ENCODE peak calls at places on chromosome 10, in four cellular contexts. G, X, J and L are unnamed samples.

GRCh38 chr10:72812798-72813430 is 80.6 kb upstream of the OIT3 start:
- DNase-seq in G (no peak), X (no peak), J (no peak), L (no peak)

GRCh38 chr10:78374331-78375028 is 340.8 kb downstream of the RPS24 start:
- DNase-seq in G (no peak), X (no peak), J (no peak), L (no peak)

GRCh38 chr10:133168617-133169031 is 8.6 kb downstream of the KNDC1 start:
- DNase-seq in G (no peak), X (no peak), J (no peak), L (no peak)

GRCh38 chr10:68796609-68797008 is 30.7 kb upstream of the STOX1 start:
- DNase-seq in G (no peak), X (no peak), J (no peak), L (no peak)

GRCh38 chr10:114708717-114709352 is 50.8 kb upstream of the ABLIM1 start:
- DNase-seq in G (peak), X (no peak), J (no peak), L (no peak)

GRCh38 chr10:17781856-17782255 is 27.3 kb upstream of the MRC1 start:
- DNase-seq in G (no peak), X (no peak), J (no peak), L (no peak)

GRCh38 chr10:129531969-129532660 is 65.1 kb downstream of the MGMT start:
- DNase-seq in G (no peak), X (no peak), J (no peak), L (no peak)

GRCh38 chr10:5411941-5412276 is 448 bp upstream of the NET1 start:
- DNase-seq in G (no peak), X (no peak), J (no peak), L (no peak)

GRCh38 chr10:88497878-88498277 is 85.2 kb downstream of the RNLS start:
- DNase-seq in G (no peak), X (no peak), J (no peak), L (no peak)

GRCh38 chr10:124522903-124523260 is 61.3 kb downstream of the LHPP start:
- DNase-seq in G (no peak), X (no peak), J (no peak), L (peak)

GRCh38 chr10:61470730-61471129 is 17.5 kb upstream of the TMEM26 start:
- DNase-seq in G (no peak), X (no peak), J (no peak), L (no peak)

GRCh38 chr10:33249659-33250058 is 84.8 kb downstream of the NRP1 start:
- DNase-seq in G (no peak), X (no peak), J (no peak), L (no peak)

GRCh38 chr10:2144584-2144983 is 407.3 kb upstream of the ADARB2 start:
- DNase-seq in G (no peak), X (no peak), J (no peak), L (no peak)

GRCh38 chr10:22713853-22714523 is 390 bp downstream of the PIP4K2A start:
- DNase-seq in G (no peak), X (peak), J (peak), L (peak)

GRCh38 chr10:64518456-64518855 is 997.3 kb downstream of the REEP3 start:
- DNase-seq in G (no peak), X (no peak), J (no peak), L (no peak)

GRCh38 chr10:97428572-97428981 is 2.6 kb downstream of the PGAM1 start:
- DNase-seq in G (no peak), X (no peak), J (no peak), L (no peak)

GRCh38 chr10:114301177-114301576 is 62.1 kb downstream of the VWA2 start:
- DNase-seq in G (no peak), X (no peak), J (no peak), L (no peak)

GRCh38 chr10:71771821-71772617 is 1.3 kb downstream of the VSIR start:
- DNase-seq in G (no peak), X (peak), J (no peak), L (peak)

GRCh38 chr10:52541082-52541481 is 227.0 kb downstream of the DKK1 start:
- DNase-seq in G (no peak), X (no peak), J (no peak), L (no peak)

GRCh38 chr10:87503892-87504291 is 801 bp upstream of the MINPP1 start:
- DNase-seq in G (no peak), X (no peak), J (no peak), L (no peak)

GRCh38 chr10:99521474-99522077 is 11.2 kb upstream of the NKX2-3 start:
- DNase-seq in G (no peak), X (no peak), J (no peak), L (no peak)
- H3K27ac ChIP-seq in G (no peak), X (no peak), J (no peak), L (no peak)

DNA sequence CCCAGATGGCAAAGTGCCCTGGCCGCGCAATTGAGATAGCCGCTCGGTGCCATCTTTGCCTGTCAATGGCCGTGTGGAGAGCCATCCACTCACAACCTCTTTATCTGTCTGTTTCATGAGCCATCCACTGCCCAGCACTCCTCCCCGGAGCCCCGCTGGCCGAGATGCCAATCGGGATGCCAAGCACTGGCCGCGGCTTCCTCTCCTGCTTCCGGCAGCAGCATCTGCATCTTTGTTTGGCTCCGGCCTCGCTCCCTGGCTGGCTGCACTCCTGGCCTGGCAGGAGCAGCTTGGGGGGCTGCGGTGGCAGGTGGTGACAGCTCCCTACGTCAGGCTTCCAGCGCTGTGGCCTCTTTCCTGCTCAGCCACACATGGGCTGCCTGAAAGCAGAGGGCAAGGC is 231.7 kb downstream of the USP6NL start:
- DNase-seq in G (no peak), X (no peak), J (no peak), L (no peak)
- TF ChIP-seq CTCF in G (no peak), X (no peak), J (no peak), L (no peak)

GRCh38 chr10:28396317-28396716 is 93.5 kb upstream of the MPP7 start:
- DNase-seq in G (no peak), X (no peak), J (no peak), L (no peak)
- H3K27ac ChIP-seq in G (no peak), X (no peak), J (no peak), L (no peak)

GRCh38 chr10:95907454-95908253 is at the start of gene CC2D2B:
- DNase-seq in G (peak), X (peak), J (peak), L (peak)
- TF ChIP-seq CTCF in G (peak), X (peak), J (peak), L (no peak)

DNA sequence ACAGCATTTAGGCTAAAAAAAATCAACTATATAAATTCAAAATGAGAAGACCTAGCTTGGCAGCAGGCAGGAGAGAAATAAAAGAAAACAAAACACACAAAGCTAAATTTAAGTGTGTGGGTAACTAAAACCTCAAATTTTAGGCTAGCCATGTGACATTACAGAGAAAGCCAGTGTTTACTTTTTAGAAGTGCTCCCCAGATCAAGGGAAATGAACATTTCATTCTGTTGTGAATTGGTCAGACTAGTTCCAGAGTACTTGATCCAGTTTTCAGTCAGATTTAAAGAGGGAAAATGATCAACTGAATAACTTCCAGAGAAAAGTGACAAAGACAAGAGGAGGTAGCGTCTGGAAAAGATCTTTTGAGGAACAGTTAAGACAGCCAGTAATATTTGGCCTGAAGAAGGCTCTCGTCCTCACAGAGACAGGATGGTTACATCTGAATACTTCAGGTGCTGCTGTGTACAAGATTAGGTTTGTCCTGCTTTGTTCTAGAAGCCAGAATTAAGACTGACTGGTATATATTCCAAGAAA is 563.4 kb downstream of the KCNMA1 start:
- DNase-seq in G (no peak), X (no peak), J (no peak), L (no peak)
- H3K27ac ChIP-seq in G (no peak), X (no peak), J (no peak), L (no peak)

GRCh38 chr10:126160971-126161630 is 227.2 kb downstream of the ADAM12 start:
- DNase-seq in G (no peak), X (no peak), J (no peak), L (no peak)
- TF ChIP-seq CTCF in G (no peak), X (peak), J (peak), L (no peak)